ENCODE peak calls at places on chromosomes 3 and 15, in five cellular contexts. C is neural crest cell, Q is AG09309, F is A549, I is colonic mucosa. V is an unnamed sample.

GRCh38 chr3:42728668-42729364 is 26.2 kb upstream of the HHATL start:
- DNase-seq in Q (no peak), C (no peak), F (no peak), I (no peak), V (no peak)

GRCh38 chr3:56919137-56919796 is 117.5 kb upstream of the ARHGEF3 start:
- DNase-seq in I (no peak), Q (no peak), F (no peak), C (no peak), V (no peak)

GRCh38 chr15:67512140-67512539 is 8.8 kb upstream of the C15orf61 start:
- DNase-seq in I (no peak), Q (no peak), F (no peak), C (no peak), V (no peak)

GRCh38 chr15:63837032-63837431 is 3.3 kb upstream of the HERC1 start:
- DNase-seq in F (no peak), C (no peak), I (no peak), Q (no peak), V (no peak)

GRCh38 chr3:182241777-182242556 is 530.2 kb downstream of the SOX2 start:
- DNase-seq in Q (no peak), I (no peak), F (no peak), C (peak), V (no peak)

GRCh38 chr15:96225642-96226259 is 104.7 kb upstream of the NR2F2 start:
- DNase-seq in F (no peak), C (no peak), I (no peak), Q (no peak), V (no peak)

GRCh38 chr3:58296269-58296668 is 9.8 kb upstream of the RPP14 start:
- DNase-seq in F (no peak), Q (no peak), C (no peak), I (no peak), V (no peak)

GRCh38 chr3:179036626-179037300 is 34.8 kb downstream of the ZMAT3 start:
- DNase-seq in Q (no peak), I (no peak), C (no peak), F (no peak), V (no peak)

GRCh38 chr15:63491116-63491817 is 13.1 kb upstream of the USP3 start:
- DNase-seq in C (no peak), I (no peak), Q (no peak), F (no peak), V (no peak)

GRCh38 chr3:146125946-146126345 is 35.0 kb downstream of the PLOD2 start:
- DNase-seq in I (no peak), F (peak), Q (peak), C (no peak), V (no peak)

GRCh38 chr3:151431940-151432339 is 28.9 kb downstream of the IGSF10 start:
- DNase-seq in F (no peak), C (no peak), Q (peak), I (no peak), V (no peak)

GRCh38 chr3:189967254-189967865 is 153.3 kb downstream of the P3H2 start:
- DNase-seq in Q (no peak), I (peak), F (peak), C (peak), V (peak)

GRCh38 chr15:61228025-61228901 is 839 bp downstream of the RORA start:
- DNase-seq in F (peak), Q (no peak), I (peak), C (peak), V (peak)

GRCh38 chr3:71006810-71007785 is 576.4 kb downstream of the FOXP1 start:
- DNase-seq in F (peak), I (no peak), C (no peak), Q (no peak), V (no peak)

GRCh38 chr3:188940213-188940914 is 231.4 kb upstream of the TPRG1 start:
- DNase-seq in Q (no peak), C (no peak), F (no peak), I (no peak), V (no peak)

GRCh38 chr3:109117939-109118338 is at the start of gene MORC1:
- DNase-seq in C (no peak), Q (no peak), I (no peak), F (no peak), V (no peak)

GRCh38 chr3:186532641-186533072 is 11.5 kb downstream of the CRYGS start:
- DNase-seq in Q (no peak), C (peak), F (no peak), I (no peak), V (no peak)

GRCh38 chr15:60070838-60071493 is 66.9 kb downstream of the FOXB1 start:
- DNase-seq in I (no peak), F (peak), C (no peak), Q (no peak), V (no peak)

DNA sequence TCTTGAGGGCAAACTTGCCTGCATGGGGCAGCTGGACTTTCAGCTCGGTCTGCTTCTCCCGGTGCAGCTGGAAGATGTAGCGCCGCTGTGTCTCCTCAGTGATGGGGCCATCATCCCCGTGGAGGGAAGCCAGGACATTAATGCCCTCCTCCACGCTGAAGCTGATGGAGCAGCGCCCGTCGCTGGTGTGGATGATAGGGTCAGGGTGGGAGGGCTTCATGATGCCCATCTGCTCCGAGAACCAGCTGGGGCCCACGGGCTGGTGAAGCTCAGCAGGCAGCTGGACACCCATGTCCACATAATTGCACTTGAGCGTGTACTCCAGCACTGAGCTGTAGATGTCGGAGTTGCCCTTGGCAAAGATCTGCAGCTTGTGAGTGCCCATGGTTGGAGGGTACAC is 46.9 kb downstream of the KY start:
- DNase-seq in C (no peak), F (no peak), I (peak), Q (no peak), V (no peak)
- TF ChIP-seq CTCF in C (no peak), F (no peak), I (no peak), Q (no peak), V (no peak)

GRCh38 chr3:39086066-39086657 is 21.3 kb downstream of the GORASP1 start:
- DNase-seq in I (no peak), F (no peak), Q (no peak), C (no peak), V (no peak)
- TF ChIP-seq CTCF in I (no peak), F (no peak), Q (no peak), C (no peak), V (no peak)

GRCh38 chr15:36643551-36643950 is 64.1 kb downstream of the CDIN1 start:
- DNase-seq in F (no peak), I (no peak), Q (no peak), C (no peak), V (no peak)

GRCh38 chr15:36642311-36642710 is 62.9 kb downstream of the CDIN1 start:
- DNase-seq in C (no peak), Q (no peak), F (no peak), I (no peak), V (no peak)

GRCh38 chr15:36644156-36644896 is 64.9 kb downstream of the CDIN1 start:
- DNase-seq in C (no peak), I (no peak), Q (no peak), F (no peak), V (no peak)

DNA sequence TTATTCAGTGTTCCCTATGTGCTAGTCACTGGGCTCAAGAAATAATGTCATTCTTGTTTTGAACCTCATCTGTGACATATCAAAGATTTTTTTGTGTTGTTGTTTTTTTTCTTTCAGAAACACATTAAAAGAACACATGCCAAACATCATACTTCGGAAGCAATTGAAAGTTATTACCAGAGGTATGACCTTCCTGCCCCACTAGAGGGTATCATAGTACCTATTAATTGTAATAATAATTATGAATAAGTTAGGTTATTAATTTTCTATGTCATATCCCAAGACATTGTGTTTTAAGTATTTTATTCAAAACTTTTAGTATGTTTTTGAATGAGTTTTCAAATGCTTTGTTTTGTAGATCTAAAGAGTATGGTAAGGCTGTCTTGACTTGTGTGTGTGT is 65.7 kb downstream of the CDIN1 start:
- DNase-seq in I (no peak), F (peak), Q (no peak), C (no peak), V (no peak)
- TF ChIP-seq CTCF in I (no peak), F (no peak), Q (peak), C (peak), V (no peak)

GRCh38 chr3:129282727-129283327 is 4.2 kb downstream of the HMCES start:
- DNase-seq in I (no peak), C (no peak), F (no peak), Q (peak), V (no peak)
- TF ChIP-seq CTCF in I (no peak), C (no peak), F (no peak), Q (peak), V (no peak)

GRCh38 chr15:48965972-48966371 is 2.3 kb upstream of the SHC4 start:
- DNase-seq in I (no peak), C (no peak), F (peak), Q (no peak), V (no peak)
- TF ChIP-seq CTCF in I (no peak), C (no peak), F (peak), Q (peak), V (no peak)

GRCh38 chr15:22838292-22839042 is at the start of gene NIPA2:
- DNase-seq in C (peak), F (peak), Q (peak), I (peak), V (peak)
- TF ChIP-seq CTCF in C (peak), F (no peak), Q (peak), I (no peak), V (no peak)

DNA sequence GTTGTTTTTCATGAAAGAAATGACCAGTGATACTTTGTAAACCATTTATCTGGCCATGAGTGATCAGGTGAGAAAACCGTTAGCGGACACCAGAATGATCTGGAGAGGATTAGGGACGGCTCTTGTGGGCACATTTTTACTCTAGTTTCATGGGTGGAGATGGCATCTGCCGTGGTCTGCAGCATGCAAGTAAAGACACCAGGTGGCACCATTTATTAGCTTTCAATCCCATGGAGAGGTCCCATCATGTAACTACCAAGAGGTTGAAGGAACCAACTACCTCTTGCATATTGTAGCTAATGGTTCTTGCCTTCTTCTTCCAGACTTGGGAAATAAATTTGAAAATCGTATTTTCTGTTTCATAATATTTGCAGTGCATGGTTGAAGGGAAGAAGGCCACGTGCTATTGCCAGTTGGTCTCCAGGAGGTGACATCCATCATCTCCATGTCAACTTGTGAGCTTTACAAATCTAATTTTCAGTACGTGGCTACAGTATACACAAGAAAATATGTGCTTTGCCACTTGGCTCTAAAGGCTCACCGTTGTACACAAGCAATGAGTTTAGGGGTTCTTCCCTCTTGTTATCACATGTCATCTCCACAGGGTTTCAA is 1.5 kb upstream of the MAPKBP1 start:
- DNase-seq in I (peak), Q (peak), F (peak), C (no peak), V (peak)
- TF ChIP-seq CTCF in I (peak), Q (peak), F (peak), C (peak), V (peak)